ENCODE peak calls at places on chromosomes 3 and 15, in six cellular contexts. One of them, this sample, is unnamed.
A peak's percentile ranks its signal among the peaks of the same experiment; 100 is the strongest.

GRCh38 chr3:9600597-9600996 is 47.0 kb upstream of the LHFPL4 start:
- DNase-seq in RWPE2: no peak
- DNase-seq in CD4-positive, alpha-beta T cell: no peak
- DNase-seq in GM13977: no peak
- DNase-seq in thoracic aorta: no peak
- DNase-seq in mammary epithelial cell: no peak
- DNase-seq in this sample: peak; percentile 57

GRCh38 chr15:25797035-25797434 is 66.1 kb downstream of the ATP10A start:
- DNase-seq in RWPE2: no peak
- DNase-seq in CD4-positive, alpha-beta T cell: no peak
- DNase-seq in GM13977: no peak
- DNase-seq in thoracic aorta: no peak
- DNase-seq in mammary epithelial cell: no peak
- DNase-seq in this sample: no peak

GRCh38 chr3:64533565-64534317 is 154.1 kb downstream of the ADAMTS9 start:
- DNase-seq in RWPE2: peak; percentile 77
- DNase-seq in CD4-positive, alpha-beta T cell: peak; percentile 36
- DNase-seq in GM13977: peak; percentile 69
- DNase-seq in thoracic aorta: peak; percentile 65
- DNase-seq in mammary epithelial cell: peak; percentile 66
- DNase-seq in this sample: peak; percentile 86

GRCh38 chr3:150825916-150826377 is 63.0 kb upstream of the SIAH2 start:
- DNase-seq in RWPE2: no peak
- DNase-seq in CD4-positive, alpha-beta T cell: no peak
- DNase-seq in GM13977: no peak
- DNase-seq in thoracic aorta: no peak
- DNase-seq in mammary epithelial cell: no peak
- DNase-seq in this sample: no peak

GRCh38 chr3:188558343-188559068 is 404.5 kb downstream of the LPP start:
- DNase-seq in RWPE2: no peak
- DNase-seq in CD4-positive, alpha-beta T cell: no peak
- DNase-seq in GM13977: no peak
- DNase-seq in thoracic aorta: no peak
- DNase-seq in mammary epithelial cell: no peak
- DNase-seq in this sample: no peak

GRCh38 chr3:143067201-143067600 is 52.4 kb upstream of the CHST2 start:
- DNase-seq in RWPE2: no peak
- DNase-seq in CD4-positive, alpha-beta T cell: no peak
- DNase-seq in GM13977: no peak
- DNase-seq in thoracic aorta: no peak
- DNase-seq in mammary epithelial cell: no peak
- DNase-seq in this sample: no peak

GRCh38 chr3:40476478-40477470 is at the start of gene ZNF619:
- DNase-seq in RWPE2: peak; percentile 69
- DNase-seq in CD4-positive, alpha-beta T cell: peak; percentile 63
- DNase-seq in GM13977: peak; percentile 71
- DNase-seq in thoracic aorta: no peak
- DNase-seq in mammary epithelial cell: peak; percentile 71
- DNase-seq in this sample: peak; percentile 82

GRCh38 chr3:42680256-42680655 is 5.1 kb upstream of the KLHL40 start:
- DNase-seq in RWPE2: no peak
- DNase-seq in CD4-positive, alpha-beta T cell: no peak
- DNase-seq in GM13977: no peak
- DNase-seq in thoracic aorta: no peak
- DNase-seq in mammary epithelial cell: peak; percentile 45
- DNase-seq in this sample: no peak

GRCh38 chr3:36063992-36064391 is 316.3 kb upstream of the STAC start:
- DNase-seq in RWPE2: no peak
- DNase-seq in CD4-positive, alpha-beta T cell: no peak
- DNase-seq in GM13977: no peak
- DNase-seq in thoracic aorta: no peak
- DNase-seq in mammary epithelial cell: no peak
- DNase-seq in this sample: no peak

GRCh38 chr3:35929158-35929557 is 289.8 kb downstream of the ARPP21 start:
- DNase-seq in RWPE2: no peak
- DNase-seq in CD4-positive, alpha-beta T cell: no peak
- DNase-seq in GM13977: no peak
- DNase-seq in thoracic aorta: no peak
- DNase-seq in mammary epithelial cell: no peak
- DNase-seq in this sample: no peak

GRCh38 chr3:174541708-174542107 is 317.4 kb upstream of the NAALADL2 start:
- DNase-seq in RWPE2: no peak
- DNase-seq in CD4-positive, alpha-beta T cell: no peak
- DNase-seq in GM13977: no peak
- DNase-seq in thoracic aorta: no peak
- DNase-seq in mammary epithelial cell: no peak
- DNase-seq in this sample: no peak

DNA sequence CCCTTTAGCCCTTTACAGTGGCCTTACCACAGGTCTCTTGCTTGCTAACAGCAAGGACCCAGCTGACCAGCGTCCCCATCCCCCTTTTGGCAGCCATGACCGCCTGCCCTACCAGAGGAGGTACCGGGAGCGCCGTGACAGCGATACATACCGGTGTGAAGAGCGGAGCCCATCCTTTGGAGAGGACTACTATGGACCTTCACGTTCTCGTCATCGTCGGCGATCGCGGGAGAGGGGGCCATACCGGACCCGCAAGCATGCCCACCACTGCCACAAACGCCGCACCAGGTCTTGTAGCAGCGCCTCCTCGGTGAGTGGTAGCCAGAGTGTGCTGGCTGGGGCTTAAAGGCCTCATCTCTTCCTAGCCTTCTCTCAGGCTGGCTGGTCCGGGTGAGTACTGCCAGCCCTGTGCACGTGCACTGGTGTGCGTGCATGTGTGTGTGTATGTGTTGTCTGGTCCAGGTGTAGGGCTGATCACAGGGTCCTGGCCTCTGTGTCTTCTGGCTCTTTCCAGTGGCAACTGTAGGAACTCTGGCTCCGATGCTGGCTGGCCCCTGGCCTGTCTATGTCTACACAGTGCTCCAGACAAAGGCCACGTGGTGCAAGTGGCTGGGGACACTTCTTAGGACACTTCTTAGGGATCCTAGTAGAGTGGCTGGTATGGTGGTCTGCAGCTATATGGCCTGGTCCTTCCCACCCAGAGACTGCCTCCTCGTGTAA is 4.4 kb downstream of the CLK3 start:
- DNase-seq in RWPE2: no peak
- DNase-seq in CD4-positive, alpha-beta T cell: no peak
- DNase-seq in GM13977: no peak
- DNase-seq in thoracic aorta: no peak
- DNase-seq in mammary epithelial cell: no peak
- DNase-seq in this sample: no peak
- TF ChIP-seq CTCF in RWPE2: no peak
- TF ChIP-seq CTCF in CD4-positive, alpha-beta T cell: no peak
- TF ChIP-seq CTCF in GM13977: no peak
- TF ChIP-seq CTCF in thoracic aorta: no peak
- TF ChIP-seq CTCF in mammary epithelial cell: no peak
- TF ChIP-seq CTCF in this sample: no peak

GRCh38 chr3:97138914-97139541 is 324.6 kb downstream of the EPHA6 start:
- DNase-seq in RWPE2: no peak
- DNase-seq in CD4-positive, alpha-beta T cell: no peak
- DNase-seq in GM13977: no peak
- DNase-seq in thoracic aorta: no peak
- DNase-seq in mammary epithelial cell: peak; percentile 1
- DNase-seq in this sample: no peak
- TF ChIP-seq CTCF in RWPE2: no peak
- TF ChIP-seq CTCF in CD4-positive, alpha-beta T cell: no peak
- TF ChIP-seq CTCF in GM13977: peak; percentile 39
- TF ChIP-seq CTCF in thoracic aorta: no peak
- TF ChIP-seq CTCF in mammary epithelial cell: peak; percentile 55
- TF ChIP-seq CTCF in this sample: no peak

DNA sequence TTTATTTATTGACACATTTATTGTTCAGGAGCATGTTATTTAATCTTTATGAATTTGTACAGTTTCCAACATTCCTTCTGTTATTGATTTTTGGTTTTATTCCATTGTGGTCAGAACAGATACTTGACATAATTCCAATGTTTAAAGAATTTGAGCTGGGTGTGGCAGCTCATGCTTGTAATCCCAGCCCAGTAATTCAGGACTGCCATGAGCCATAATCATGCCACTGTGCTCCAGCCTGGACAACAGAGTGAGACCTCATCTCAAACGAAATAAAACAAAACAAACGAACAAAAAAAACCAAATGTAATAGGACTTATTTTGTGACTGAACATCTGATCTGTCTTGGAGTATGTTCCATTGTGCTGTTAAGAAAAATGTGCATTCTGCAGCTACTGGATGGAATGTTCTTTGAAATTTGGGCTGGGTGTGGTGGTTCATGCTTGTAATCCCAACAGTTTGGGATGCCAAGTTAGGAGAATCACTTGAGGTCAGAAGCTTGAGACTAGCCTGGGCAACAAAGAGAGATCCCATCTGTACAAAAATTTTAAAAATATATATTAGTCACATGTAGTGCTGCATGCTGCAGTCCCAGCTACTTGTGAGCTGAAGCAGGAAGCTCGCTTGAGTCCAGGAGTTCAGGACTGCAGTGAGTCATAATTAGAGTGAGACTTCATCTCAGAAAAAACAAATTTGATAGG is 62.7 kb upstream of the PLSCR4 start:
- DNase-seq in RWPE2: no peak
- DNase-seq in CD4-positive, alpha-beta T cell: no peak
- DNase-seq in GM13977: no peak
- DNase-seq in thoracic aorta: no peak
- DNase-seq in mammary epithelial cell: peak; percentile 58
- DNase-seq in this sample: no peak
- TF ChIP-seq CTCF in RWPE2: no peak
- TF ChIP-seq CTCF in CD4-positive, alpha-beta T cell: no peak
- TF ChIP-seq CTCF in GM13977: no peak
- TF ChIP-seq CTCF in thoracic aorta: no peak
- TF ChIP-seq CTCF in mammary epithelial cell: no peak
- TF ChIP-seq CTCF in this sample: no peak

GRCh38 chr15:68277605-68278344 is at the start of gene FEM1B:
- DNase-seq in RWPE2: peak; percentile 96
- DNase-seq in CD4-positive, alpha-beta T cell: peak; percentile 89
- DNase-seq in GM13977: peak; percentile 91
- DNase-seq in thoracic aorta: peak; percentile 60
- DNase-seq in mammary epithelial cell: peak; percentile 95
- DNase-seq in this sample: peak; percentile 89
- TF ChIP-seq CTCF in RWPE2: peak; percentile 61
- TF ChIP-seq CTCF in CD4-positive, alpha-beta T cell: no peak
- TF ChIP-seq CTCF in GM13977: no peak
- TF ChIP-seq CTCF in thoracic aorta: peak; percentile 47
- TF ChIP-seq CTCF in mammary epithelial cell: no peak
- TF ChIP-seq CTCF in this sample: peak; percentile 35

GRCh38 chr3:54870423-54870822 is 57.4 kb downstream of the LRTM1 start:
- DNase-seq in RWPE2: no peak
- DNase-seq in CD4-positive, alpha-beta T cell: no peak
- DNase-seq in GM13977: no peak
- DNase-seq in thoracic aorta: no peak
- DNase-seq in mammary epithelial cell: peak; percentile 69
- DNase-seq in this sample: no peak
- TF ChIP-seq CTCF in RWPE2: peak; percentile 74
- TF ChIP-seq CTCF in CD4-positive, alpha-beta T cell: no peak
- TF ChIP-seq CTCF in GM13977: no peak
- TF ChIP-seq CTCF in thoracic aorta: no peak
- TF ChIP-seq CTCF in mammary epithelial cell: peak; percentile 52
- TF ChIP-seq CTCF in this sample: peak; percentile 58

GRCh38 chr15:63939531-63940130 is 105.9 kb upstream of the HERC1 start:
- DNase-seq in RWPE2: no peak
- DNase-seq in CD4-positive, alpha-beta T cell: no peak
- DNase-seq in GM13977: no peak
- DNase-seq in thoracic aorta: no peak
- DNase-seq in mammary epithelial cell: no peak
- DNase-seq in this sample: peak; percentile 32

GRCh38 chr15:63938486-63939061 is 104.8 kb upstream of the HERC1 start:
- DNase-seq in RWPE2: no peak
- DNase-seq in CD4-positive, alpha-beta T cell: no peak
- DNase-seq in GM13977: no peak
- DNase-seq in thoracic aorta: no peak
- DNase-seq in mammary epithelial cell: no peak
- DNase-seq in this sample: no peak

GRCh38 chr15:63941698-63942465 is 104.4 kb downstream of the DAPK2 start:
- DNase-seq in RWPE2: no peak
- DNase-seq in CD4-positive, alpha-beta T cell: no peak
- DNase-seq in GM13977: no peak
- DNase-seq in thoracic aorta: no peak
- DNase-seq in mammary epithelial cell: no peak
- DNase-seq in this sample: no peak

GRCh38 chr15:63942486-63943365 is 103.6 kb downstream of the DAPK2 start:
- DNase-seq in RWPE2: no peak
- DNase-seq in CD4-positive, alpha-beta T cell: no peak
- DNase-seq in GM13977: no peak
- DNase-seq in thoracic aorta: no peak
- DNase-seq in mammary epithelial cell: no peak
- DNase-seq in this sample: no peak

GRCh38 chr15:63940956-63941620 is 105.2 kb downstream of the DAPK2 start:
- DNase-seq in RWPE2: no peak
- DNase-seq in CD4-positive, alpha-beta T cell: no peak
- DNase-seq in GM13977: no peak
- DNase-seq in thoracic aorta: no peak
- DNase-seq in mammary epithelial cell: no peak
- DNase-seq in this sample: no peak
- TF ChIP-seq CTCF in RWPE2: no peak
- TF ChIP-seq CTCF in CD4-positive, alpha-beta T cell: no peak
- TF ChIP-seq CTCF in GM13977: no peak
- TF ChIP-seq CTCF in thoracic aorta: no peak
- TF ChIP-seq CTCF in mammary epithelial cell: no peak
- TF ChIP-seq CTCF in this sample: no peak

DNA sequence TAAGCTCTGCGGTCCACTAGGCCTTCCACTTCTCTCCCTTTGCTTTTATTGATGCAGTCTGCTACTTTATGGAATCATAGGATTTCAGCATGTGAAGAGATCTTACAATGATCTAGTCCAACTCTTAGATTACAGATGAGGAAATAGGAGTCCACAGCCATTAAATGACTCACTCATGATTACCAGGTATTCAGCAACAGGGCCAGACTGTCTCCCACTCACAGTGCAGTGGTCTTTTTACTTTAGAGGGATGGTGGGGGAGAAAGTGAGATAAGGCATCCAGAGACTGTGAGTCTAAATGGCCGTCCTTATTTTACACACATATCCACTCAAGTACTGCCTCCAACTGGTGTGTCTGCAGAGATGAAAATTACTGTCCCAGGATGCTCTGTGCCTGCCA is 88.5 kb upstream of the SKOR1 start:
- DNase-seq in RWPE2: no peak
- DNase-seq in CD4-positive, alpha-beta T cell: no peak
- DNase-seq in GM13977: no peak
- DNase-seq in thoracic aorta: no peak
- DNase-seq in mammary epithelial cell: no peak
- DNase-seq in this sample: no peak
- TF ChIP-seq CTCF in RWPE2: no peak
- TF ChIP-seq CTCF in CD4-positive, alpha-beta T cell: no peak
- TF ChIP-seq CTCF in GM13977: no peak
- TF ChIP-seq CTCF in thoracic aorta: no peak
- TF ChIP-seq CTCF in mammary epithelial cell: no peak
- TF ChIP-seq CTCF in this sample: no peak